ENCODE peak calls at places on chromosomes 11 and 22, in eight cellular contexts. X is tibial artery; C is lower lobe of right lung; H is AG04450; T is CD4-positive, alpha-beta T cell; L is cardiac muscle cell; V is endothelial cell; O is transverse colon. U is an unnamed sample.

GRCh38 chr11:20670932-20671403 is 1.6 kb downstream of the NELL1 start:
- DNase-seq in C (no peak), H (no peak), T (no peak), L (no peak), X (no peak), O (no peak), V (peak; percentile 18), U (no peak)

GRCh38 chr11:90218606-90219005 is 4.2 kb downstream of the CHORDC1 start:
- DNase-seq in T (no peak), C (peak; percentile 36), H (no peak), X (no peak), V (no peak), L (no peak), O (no peak), U (no peak)

GRCh38 chr11:114290503-114291239 is 5.5 kb upstream of the NNMT start:
- DNase-seq in C (no peak), H (no peak), O (no peak), X (no peak), T (no peak), V (no peak), L (no peak), U (no peak)

GRCh38 chr11:19328586-19329311 is 88.0 kb upstream of the E2F8 start:
- DNase-seq in O (no peak), T (no peak), V (no peak), X (no peak), L (no peak), H (no peak), C (no peak), U (no peak)

GRCh38 chr11:119427279-119427678 is 4.3 kb upstream of the THY1 start:
- DNase-seq in V (no peak), H (no peak), O (no peak), C (no peak), L (peak; percentile 64), T (no peak), X (no peak), U (no peak)

GRCh38 chr11:86749376-86749775 is 51.0 kb upstream of the PRSS23 start:
- DNase-seq in O (no peak), T (no peak), H (no peak), L (no peak), V (no peak), X (no peak), C (no peak), U (no peak)

GRCh38 chr11:93526691-93527583 is 16.3 kb downstream of the SMCO4 start:
- DNase-seq in L (no peak), V (no peak), O (no peak), C (no peak), H (no peak), X (no peak), T (no peak), U (no peak)

GRCh38 chr11:116148056-116148455 is 624.7 kb downstream of the BUD13 start:
- DNase-seq in H (no peak), C (no peak), X (no peak), O (no peak), V (no peak), T (no peak), L (no peak), U (no peak)

GRCh38 chr22:35894464-35894878 is 134.2 kb downstream of the RBFOX2 start:
- DNase-seq in X (peak; percentile 77), T (no peak), O (peak; percentile 15), V (no peak), H (no peak), L (no peak), C (no peak), U (no peak)

GRCh38 chr22:29443452-29443851 is 5.1 kb downstream of the RFPL1 start:
- DNase-seq in V (no peak), X (no peak), C (no peak), L (no peak), O (no peak), H (no peak), T (no peak), U (no peak)

GRCh38 chr22:32842486-32842885 is 41.0 kb downstream of the TIMP3 start:
- DNase-seq in C (no peak), H (no peak), O (no peak), T (no peak), L (no peak), X (no peak), V (no peak), U (no peak)

GRCh38 chr11:47177229-47177845 is 658 bp upstream of the ARFGAP2 start:
- DNase-seq in L (peak; percentile 84), X (peak; percentile 84), C (peak; percentile 71), O (peak; percentile 73), V (peak; percentile 54), H (peak; percentile 45), T (peak; percentile 59), U (no peak)

GRCh38 chr11:41225856-41226255 is 233.6 kb downstream of the LRRC4C start:
- DNase-seq in H (no peak), L (no peak), O (no peak), T (no peak), C (no peak), V (no peak), X (no peak), U (no peak)

DNA sequence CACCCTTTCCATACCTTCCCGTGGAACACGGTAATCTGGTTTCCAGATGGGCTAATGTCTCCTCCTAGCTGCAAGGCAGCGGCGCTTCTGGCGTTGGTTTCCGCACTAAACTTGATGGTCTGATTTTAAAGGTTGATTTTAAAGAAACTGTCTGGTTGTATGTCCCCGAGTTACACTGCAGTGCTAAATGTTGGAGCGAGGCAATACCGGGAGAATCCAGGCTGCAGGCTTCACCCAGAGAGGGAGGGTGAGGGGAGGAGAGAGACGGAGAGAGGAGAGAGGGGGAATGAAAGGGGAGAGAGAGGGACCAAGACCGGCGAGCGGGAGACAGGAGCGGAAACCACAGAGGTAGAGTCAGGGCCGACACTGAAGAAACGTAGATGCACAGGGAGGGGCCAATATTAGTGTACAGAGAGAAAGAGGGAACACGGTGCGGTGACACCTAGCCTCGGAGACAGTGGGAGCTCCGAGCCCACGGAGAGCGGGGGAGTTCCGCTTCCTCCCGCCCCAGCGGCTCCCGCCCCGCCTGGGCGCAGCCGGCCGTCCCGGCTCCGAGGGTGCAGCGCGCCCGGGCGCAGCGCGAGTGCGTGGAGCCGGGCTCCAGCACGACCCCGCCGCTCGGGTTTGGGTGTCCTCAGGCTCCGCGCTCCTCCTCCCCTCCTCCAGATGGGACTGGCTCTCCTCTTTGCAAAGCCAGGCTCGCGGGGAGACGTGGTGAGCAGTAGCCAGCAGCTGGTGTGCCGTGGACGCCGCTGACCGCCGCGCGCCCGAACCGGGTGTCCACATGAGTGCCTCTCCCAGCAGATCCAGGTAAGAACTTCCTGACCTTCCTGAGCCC is 71.9 kb upstream of the GRAMD1B start:
- DNase-seq in V (peak; percentile 37), H (no peak), O (peak; percentile 14), C (no peak), X (no peak), L (peak; percentile 27), T (no peak), U (no peak)
- TF ChIP-seq CTCF in V (no peak), H (no peak), O (no peak), C (no peak), X (no peak), L (peak; percentile 24), T (no peak), U (no peak)

DNA sequence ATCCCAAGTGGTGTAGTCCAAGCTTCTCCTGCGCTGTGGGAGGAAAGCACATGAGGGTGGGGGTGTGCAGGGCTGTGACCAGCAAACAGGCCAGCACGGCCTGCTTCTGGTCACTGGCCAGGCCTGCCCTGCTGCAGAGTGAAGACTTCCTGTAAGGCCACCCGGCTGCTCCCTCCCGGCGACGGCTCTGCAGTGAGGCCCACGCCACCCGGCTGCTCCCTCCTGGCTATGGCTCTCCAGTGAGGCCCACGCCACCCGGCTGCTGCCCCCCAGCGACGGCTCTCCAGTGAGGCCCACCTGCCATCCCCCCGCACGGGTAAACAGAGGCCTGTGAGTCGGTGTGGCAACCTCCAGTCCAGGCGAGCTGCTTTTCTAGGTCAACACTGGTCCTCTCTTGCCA is 31.4 kb upstream of the BRSK2 start:
- DNase-seq in V (no peak), T (no peak), C (no peak), L (peak; percentile 69), X (no peak), H (no peak), O (no peak), U (no peak)
- TF ChIP-seq CTCF in V (no peak), T (no peak), C (no peak), L (peak; percentile 5), X (no peak), H (no peak), O (no peak), U (no peak)

DNA sequence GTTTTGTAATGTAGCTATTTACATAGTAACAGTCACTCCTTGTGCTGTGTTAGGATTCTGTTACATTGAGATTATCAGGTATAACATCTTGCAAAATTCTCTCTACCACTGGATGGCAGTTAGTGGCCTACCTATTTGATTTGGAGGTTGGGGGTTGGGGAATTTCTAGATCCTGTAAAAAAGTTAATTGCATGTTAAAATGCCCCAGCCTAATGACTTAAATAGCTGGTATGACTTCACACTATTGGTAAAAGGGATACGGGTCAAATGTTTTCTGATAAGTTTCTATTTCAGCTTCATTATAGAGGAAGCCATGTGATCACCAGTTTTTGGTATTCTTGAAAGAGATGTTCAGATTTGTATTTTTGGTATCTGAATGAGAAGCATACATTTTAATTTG is 2.8 kb downstream of the GRK3 start:
- DNase-seq in O (no peak), X (no peak), L (no peak), T (no peak), V (no peak), C (no peak), H (no peak), U (no peak)
- TF ChIP-seq CTCF in O (no peak), X (no peak), L (no peak), T (no peak), V (no peak), C (no peak), H (no peak), U (no peak)

GRCh38 chr22:22877523-22878210 is 9.9 kb upstream of the IGLL5 start:
- DNase-seq in C (no peak), X (no peak), H (peak; percentile 16), L (peak; percentile 76), T (peak; percentile 74), O (peak; percentile 76), V (peak; percentile 85), U (no peak)
- TF ChIP-seq CTCF in C (peak; percentile 73), X (peak; percentile 21), H (peak; percentile 71), L (peak; percentile 78), T (peak; percentile 84), O (peak; percentile 74), V (peak; percentile 83), U (peak; percentile 73)

GRCh38 chr11:63920870-63921417 is 4.0 kb upstream of the RCOR2 start:
- DNase-seq in L (no peak), X (no peak), V (peak; percentile 46), T (no peak), O (peak; percentile 28), H (no peak), C (no peak), U (no peak)
- TF ChIP-seq CTCF in L (peak; percentile 62), X (no peak), V (peak; percentile 67), T (peak; percentile 46), O (peak; percentile 18), H (peak; percentile 52), C (peak; percentile 53), U (peak; percentile 22)

DNA sequence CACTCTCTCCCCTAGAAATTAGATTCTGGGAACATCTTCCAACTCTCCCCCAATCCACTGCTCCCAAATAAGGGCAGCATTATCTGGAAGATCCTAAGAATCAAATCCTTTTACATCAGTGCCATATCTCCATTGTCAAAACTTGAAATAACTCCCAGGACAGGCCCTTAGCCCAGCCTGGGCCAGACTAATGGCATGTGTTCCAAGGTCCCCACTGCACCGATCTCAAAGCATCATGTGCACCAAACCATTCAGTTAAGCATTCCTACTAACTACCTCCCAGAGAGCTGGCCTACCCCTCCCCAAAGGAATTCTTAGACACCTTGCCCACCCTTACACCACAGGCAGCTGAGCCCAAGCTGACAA is 44.2 kb upstream of the POU2AF1 start:
- DNase-seq in V (no peak), L (no peak), C (no peak), T (no peak), X (no peak), H (no peak), O (no peak), U (no peak)
- TF ChIP-seq CTCF in V (no peak), L (no peak), C (no peak), T (no peak), X (no peak), H (no peak), O (no peak), U (no peak)

U was measured in esophagus squamous epithelium.